ENCODE peak calls at places on chromosomes 16 and 17, in nine cellular contexts. L, W, N, X, A, D, F, P and E are unnamed samples.

GRCh38 chr17:61766520-61766919 is 96.8 kb downstream of the BRIP1 start:
- DNase-seq in F (no peak), A (no peak), D (no peak), N (no peak), W (no peak), L (no peak), P (no peak), X (no peak), E (no peak)

GRCh38 chr17:7436556-7437368 is 1.5 kb downstream of the TMEM102 start:
- DNase-seq in W (peak), A (no peak), L (peak), F (no peak), N (peak), X (peak), P (peak), D (peak), E (peak)

GRCh38 chr16:67542464-67542863 is 13.8 kb downstream of the RIPOR1 start:
- DNase-seq in X (no peak), W (peak), N (no peak), A (peak), F (no peak), D (peak), P (peak), L (no peak), E (no peak)

GRCh38 chr17:79942591-79943353 is 92.9 kb downstream of the TBC1D16 start:
- DNase-seq in D (no peak), A (no peak), L (no peak), W (no peak), F (no peak), P (peak), N (peak), X (no peak), E (no peak)

GRCh38 chr16:29745853-29746345 is at the start of gene C16orf54:
- DNase-seq in A (no peak), D (peak), P (peak), N (peak), L (no peak), W (no peak), F (no peak), X (no peak), E (no peak)

GRCh38 chr17:34503804-34504203 is 75.6 kb upstream of the TMEM132E start:
- DNase-seq in F (no peak), W (no peak), A (no peak), L (no peak), P (peak), D (no peak), N (no peak), X (no peak), E (no peak)

GRCh38 chr17:72404872-72405271 is 284.1 kb downstream of the SOX9 start:
- DNase-seq in N (no peak), F (no peak), D (no peak), P (no peak), X (no peak), A (peak), W (peak), L (no peak), E (no peak)

GRCh38 chr17:64277831-64278562 is 14.9 kb upstream of the TEX2 start:
- DNase-seq in P (no peak), X (no peak), L (no peak), A (no peak), W (peak), N (no peak), F (no peak), D (no peak), E (no peak)

GRCh38 chr16:27748868-27749546 is 199.1 kb downstream of the KATNIP start:
- DNase-seq in D (peak), X (no peak), N (no peak), L (peak), F (peak), W (peak), A (peak), P (peak), E (peak)

GRCh38 chr16:4737545-4737944 is 3.2 kb downstream of the DNAAF8 start:
- DNase-seq in D (no peak), A (no peak), N (no peak), F (no peak), L (no peak), P (no peak), X (no peak), W (no peak), E (no peak)

GRCh38 chr16:89917773-89918452 is 749 bp upstream of the MC1R start:
- DNase-seq in L (no peak), D (peak), W (peak), A (peak), X (peak), N (peak), F (no peak), P (peak), E (peak)

GRCh38 chr17:44400226-44400847 is 10.9 kb upstream of the ITGA2B start:
- DNase-seq in L (peak), F (no peak), D (no peak), A (peak), W (peak), N (no peak), X (no peak), P (no peak), E (peak)

GRCh38 chr17:8120520-8121443 is 2.5 kb upstream of the ALOXE3 start:
- DNase-seq in D (peak), F (peak), P (peak), X (peak), A (peak), L (no peak), N (peak), W (peak), E (no peak)

GRCh38 chr17:1124238-1124699 is 55.5 kb downstream of the ABR start:
- DNase-seq in X (no peak), W (no peak), L (no peak), D (no peak), P (no peak), N (no peak), F (no peak), A (no peak), E (no peak)

GRCh38 chr17:81508639-81509047 is 4.0 kb downstream of the ACTG1 start:
- DNase-seq in F (no peak), W (peak), L (no peak), N (peak), D (no peak), X (no peak), P (no peak), A (no peak), E (no peak)

GRCh38 chr16:34802848-34803599 is 1343.6 kb downstream of the TP53TG3F start:
- DNase-seq in N (no peak), P (no peak), L (no peak), X (no peak), D (no peak), A (no peak), F (no peak), W (no peak), E (no peak)

GRCh38 chr17:3639981-3640596 is 3.5 kb downstream of the CTNS start:
- DNase-seq in W (peak), X (no peak), D (no peak), P (peak), L (no peak), N (no peak), F (no peak), A (peak), E (peak)

GRCh38 chr16:79847101-79847500 is 246.6 kb upstream of the MAF start:
- DNase-seq in A (no peak), P (no peak), N (no peak), L (no peak), X (no peak), D (no peak), F (no peak), W (no peak), E (no peak)

GRCh38 chr16:14050297-14051027 is 20.7 kb upstream of the MRTFB start:
- DNase-seq in P (no peak), N (no peak), L (no peak), W (peak), D (no peak), X (peak), F (no peak), A (no peak), E (no peak)

GRCh38 chr17:20127660-20128413 is 118.7 kb downstream of the SPECC1 start:
- DNase-seq in P (no peak), D (no peak), F (no peak), X (no peak), N (no peak), L (no peak), A (no peak), W (peak), E (no peak)

GRCh38 chr17:6868579-6868978 is 37.0 kb upstream of the TEKT1 start:
- DNase-seq in L (no peak), W (no peak), D (no peak), N (no peak), F (peak), P (no peak), X (no peak), A (no peak), E (no peak)

GRCh38 chr17:48998557-48999440 is 1.6 kb downstream of the IGF2BP1 start:
- DNase-seq in D (no peak), X (no peak), L (no peak), F (no peak), N (no peak), A (no peak), P (no peak), W (peak), E (no peak)
- TF ChIP-seq CTCF in D (no peak), X (peak), L (peak), F (no peak), N (no peak), A (peak), P (no peak), W (peak), E (no peak)

GRCh38 chr16:69531988-69532387 is 33.8 kb upstream of the NFAT5 start:
- DNase-seq in N (no peak), A (no peak), F (no peak), P (no peak), D (no peak), X (no peak), W (no peak), L (no peak), E (no peak)
- TF ChIP-seq CTCF in N (no peak), A (no peak), F (no peak), P (no peak), D (no peak), X (no peak), W (no peak), L (no peak), E (no peak)

GRCh38 chr17:53313746-53314145 is 509.0 kb upstream of the KIF2B start:
- DNase-seq in D (no peak), N (no peak), F (no peak), W (no peak), L (peak), A (peak), P (no peak), X (no peak), E (no peak)
- TF ChIP-seq CTCF in D (no peak), N (no peak), F (no peak), W (no peak), L (no peak), A (no peak), P (no peak), X (no peak), E (no peak)

GRCh38 chr17:66578781-66579489 is 256.0 kb upstream of the CACNG5 start:
- DNase-seq in P (no peak), A (no peak), D (no peak), W (peak), F (no peak), N (no peak), L (no peak), X (no peak), E (no peak)
- TF ChIP-seq CTCF in P (no peak), A (no peak), D (no peak), W (no peak), F (no peak), N (no peak), L (no peak), X (no peak), E (no peak)

DNA sequence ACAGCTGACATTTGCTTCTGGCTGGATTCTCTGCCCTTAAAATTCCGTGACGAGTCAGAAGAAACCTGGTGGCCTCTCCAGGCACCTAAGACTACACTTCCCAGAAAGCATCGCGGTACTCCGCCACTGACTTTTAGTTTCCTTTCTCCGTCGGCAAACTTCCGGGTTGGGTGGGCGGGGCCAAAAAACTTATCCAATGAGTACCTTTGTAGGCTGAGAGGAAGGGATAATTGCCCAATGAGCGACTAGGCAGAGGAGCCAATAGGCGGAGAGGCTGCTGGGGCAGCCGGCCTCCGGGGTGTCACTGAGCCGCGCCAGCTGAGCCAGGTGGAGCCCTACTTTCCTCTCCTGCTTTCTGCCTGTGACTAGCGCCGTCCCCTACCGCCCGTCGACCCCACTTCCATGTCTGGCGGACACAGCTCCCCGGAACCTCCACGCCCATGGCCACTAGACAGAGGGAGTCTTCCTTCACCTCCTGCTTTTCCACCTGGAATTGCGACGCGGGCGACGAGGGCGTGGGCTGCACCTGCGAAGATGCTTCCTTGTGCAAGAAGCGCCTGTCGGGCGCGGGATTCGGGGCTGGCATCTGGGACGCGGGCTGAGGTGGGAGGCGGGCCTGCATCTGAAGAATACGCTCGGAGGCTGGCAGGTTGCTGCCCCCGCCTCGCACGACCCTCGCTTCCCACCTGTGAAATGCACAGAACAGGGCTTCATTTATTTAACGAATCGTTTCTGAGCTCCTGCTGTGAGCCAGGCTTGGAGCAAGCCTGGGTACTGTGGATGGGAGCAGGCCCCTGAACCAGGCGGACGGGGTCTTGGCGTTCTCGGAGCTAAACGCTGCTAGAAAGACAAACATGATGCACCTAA is 16.5 kb upstream of the ARHGAP17 start:
- DNase-seq in N (peak), W (peak), F (peak), D (peak), P (peak), L (peak), X (peak), A (peak), E (peak)
- TF ChIP-seq CTCF in N (no peak), W (no peak), F (no peak), D (no peak), P (no peak), L (no peak), X (no peak), A (no peak), E (no peak)

GRCh38 chr16:22670551-22670970 is 143.4 kb upstream of the HS3ST2 start:
- DNase-seq in P (no peak), N (peak), A (no peak), W (peak), F (no peak), L (no peak), D (no peak), X (no peak), E (no peak)

GRCh38 chr16:22668318-22668717 is 145.6 kb upstream of the HS3ST2 start:
- DNase-seq in A (no peak), X (no peak), N (peak), D (no peak), P (no peak), W (no peak), L (no peak), F (no peak), E (no peak)

GRCh38 chr16:22671301-22672076 is 142.5 kb upstream of the HS3ST2 start:
- DNase-seq in A (no peak), W (peak), F (no peak), L (no peak), N (peak), D (no peak), P (no peak), X (no peak), E (no peak)

GRCh38 chr16:22672830-22673210 is 141.1 kb upstream of the HS3ST2 start:
- DNase-seq in P (no peak), A (no peak), F (no peak), N (peak), X (no peak), L (no peak), D (no peak), W (no peak), E (no peak)

DNA sequence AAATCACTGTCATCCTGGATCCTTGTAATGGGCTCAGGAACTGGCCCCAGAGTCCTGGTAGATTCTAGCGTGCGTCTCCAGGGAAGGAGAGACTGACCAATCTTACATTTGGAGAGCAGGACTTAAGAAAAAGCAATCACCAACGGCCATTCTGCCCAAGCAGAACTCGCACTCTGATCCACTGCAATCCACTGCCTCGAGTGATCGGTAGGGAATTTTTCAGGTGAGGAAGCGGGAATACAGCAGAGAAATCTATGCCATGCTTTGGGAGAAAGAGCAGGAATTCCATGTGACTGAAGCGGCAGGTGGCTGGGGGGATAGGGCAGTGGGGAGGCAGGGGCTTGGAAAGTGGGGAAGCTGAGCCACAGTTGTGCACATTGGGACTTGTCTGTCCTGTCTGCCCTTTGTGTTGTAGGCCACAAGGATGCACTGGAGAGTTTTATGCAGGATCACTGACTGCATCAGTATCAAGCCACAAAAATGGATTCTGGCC is 143.9 kb upstream of the HS3ST2 start:
- DNase-seq in A (no peak), F (no peak), L (no peak), X (no peak), P (no peak), D (no peak), W (peak), N (peak), E (no peak)
- TF ChIP-seq CTCF in A (peak), F (no peak), L (no peak), X (no peak), P (no peak), D (no peak), W (no peak), N (no peak), E (no peak)

DNA sequence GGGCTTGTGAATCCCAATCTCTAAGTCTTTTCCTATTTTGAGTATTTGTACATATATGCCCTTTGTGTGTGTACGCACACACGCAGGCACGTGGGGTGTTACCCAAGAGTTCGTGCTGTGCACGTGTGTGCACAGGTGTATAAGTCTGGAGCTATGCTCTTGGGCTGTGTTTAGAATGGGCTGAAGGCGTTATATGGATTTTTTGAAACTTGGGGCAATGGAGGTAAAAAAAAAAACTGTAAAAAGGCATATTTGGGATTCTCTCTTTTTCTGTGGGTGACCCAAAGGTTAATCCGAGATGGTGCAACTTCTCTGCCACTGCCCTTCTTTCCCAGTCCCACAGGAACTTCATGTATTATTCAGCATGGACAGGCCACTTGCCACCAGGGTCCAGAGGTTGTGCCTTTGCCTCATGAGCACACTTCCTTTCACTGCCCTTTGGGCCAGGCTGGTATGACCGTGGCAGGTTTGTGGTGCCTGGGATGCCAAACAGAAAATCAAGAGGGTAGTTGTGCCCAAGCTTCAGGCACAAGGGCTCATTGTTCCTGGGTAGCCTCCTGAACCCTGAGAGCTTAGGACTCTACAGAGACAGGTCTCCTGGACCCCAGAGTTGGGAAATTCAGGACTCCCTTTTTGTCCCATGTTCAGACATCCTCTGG is 1.6 kb downstream of the ABCC3 start:
- DNase-seq in D (no peak), X (no peak), L (no peak), W (no peak), F (no peak), A (no peak), N (no peak), P (no peak), E (no peak)
- TF ChIP-seq CTCF in D (no peak), X (no peak), L (no peak), W (no peak), F (no peak), A (no peak), N (no peak), P (no peak), E (no peak)